ENCODE peak calls at places on chromosomes 11 and 22, in five cellular contexts. A is right cardiac atrium, S is right lobe of liver, W is aorta, O is A549. N is an unnamed sample. For H3K4me1, the result is how much of the 10 kb centered on the place peaks cover.

GRCh38 chr11:130715085-130715932 is 201.0 kb downstream of the SNX19 start:
- DNase-seq in S (no peak), W (no peak), A (no peak), O (no peak), N (no peak)

GRCh38 chr22:45376009-45376408 is 37.4 kb downstream of the SMC1B start:
- DNase-seq in S (no peak), W (no peak), O (no peak), A (no peak), N (no peak)

GRCh38 chr22:30575011-30575671 is 676 bp upstream of the GAL3ST1 start:
- DNase-seq in S (no peak), A (peak), O (no peak), W (peak), N (no peak)

GRCh38 chr11:87035976-87036583 is 1.7 kb upstream of the TMEM135 start:
- DNase-seq in O (no peak), S (no peak), A (peak), W (no peak), N (no peak)

GRCh38 chr11:15742626-15743243 is 613.6 kb downstream of the SOX6 start:
- DNase-seq in S (no peak), A (no peak), O (no peak), W (no peak), N (no peak)

GRCh38 chr22:17797721-17798559 is 23.7 kb upstream of the BID start:
- DNase-seq in O (no peak), S (no peak), W (no peak), A (no peak), N (no peak)

GRCh38 chr11:106875013-106875412 is 143.3 kb downstream of the GUCY1A2 start:
- DNase-seq in A (no peak), S (no peak), O (no peak), W (no peak), N (no peak)

GRCh38 chr11:14336507-14337503 is 22.2 kb downstream of the RRAS2 start:
- DNase-seq in O (peak), S (no peak), A (no peak), W (no peak), N (no peak)

GRCh38 chr22:37502342-37503182 is 16.4 kb upstream of the MFNG start:
- DNase-seq in W (no peak), O (peak), A (no peak), S (peak), N (no peak)

GRCh38 chr11:8318536-8318935 is 54.9 kb upstream of the LMO1 start:
- DNase-seq in S (no peak), A (no peak), O (no peak), W (peak), N (no peak)

GRCh38 chr22:48849963-48850657 is 977.6 kb downstream of the BRD1 start:
- DNase-seq in S (no peak), O (no peak), A (no peak), W (no peak), N (no peak)

GRCh38 chr11:100741866-100742625 is 55.0 kb downstream of the ARHGAP42 start:
- DNase-seq in O (no peak), W (no peak), A (no peak), S (no peak), N (no peak)

GRCh38 chr11:134636071-134636470 is 224.0 kb upstream of the B3GAT1 start:
- DNase-seq in A (no peak), O (no peak), W (no peak), S (no peak), N (no peak)

GRCh38 chr22:41286639-41287091 is 678 bp upstream of the RANGAP1 start:
- DNase-seq in S (peak), W (no peak), A (peak), O (peak), N (no peak)

GRCh38 chr11:26583550-26583949 is 11.5 kb upstream of the MUC15 start:
- DNase-seq in A (no peak), O (peak), W (no peak), S (no peak), N (no peak)

GRCh38 chr11:69948256-69949141 is 129.3 kb upstream of the FGF3 start:
- DNase-seq in S (no peak), O (peak), W (peak), A (peak), N (no peak)

GRCh38 chr11:61975638-61976419 is 8.4 kb upstream of the FTH1 start:
- DNase-seq in S (peak), O (no peak), A (no peak), W (peak), N (no peak)

GRCh38 chr11:61974766-61975631 is 7.6 kb upstream of the FTH1 start:
- DNase-seq in A (no peak), W (peak), S (peak), O (peak), N (no peak)

GRCh38 chr11:61972796-61973602 is 5.6 kb upstream of the FTH1 start:
- DNase-seq in S (peak), O (peak), A (no peak), W (peak), N (no peak)

GRCh38 chr11:61972112-61972795 is 4.8 kb upstream of the FTH1 start:
- DNase-seq in A (no peak), W (peak), S (peak), O (no peak), N (no peak)

GRCh38 chr11:61973603-61974162 is 6.2 kb upstream of the FTH1 start:
- DNase-seq in A (no peak), W (peak), S (peak), O (no peak), N (no peak)
- H3K4me1 ChIP-seq in A (under half), W (under half), S (under half), O (half or more), N (under half)

GRCh38 chr11:94132823-94133408 is 4.3 kb downstream of the PANX1 start:
- DNase-seq in A (no peak), W (no peak), O (no peak), S (no peak), N (no peak)
- H3K4me1 ChIP-seq in A (under half), W (under half), O (half or more), S (under half), N (half or more)

GRCh38 chr11:64776875-64777274 is 1.5 kb downstream of the SF1 start:
- DNase-seq in W (no peak), O (no peak), S (no peak), A (peak), N (no peak)
- H3K4me1 ChIP-seq in W (under half), O (under half), S (under half), A (under half), N (half or more)

DNA sequence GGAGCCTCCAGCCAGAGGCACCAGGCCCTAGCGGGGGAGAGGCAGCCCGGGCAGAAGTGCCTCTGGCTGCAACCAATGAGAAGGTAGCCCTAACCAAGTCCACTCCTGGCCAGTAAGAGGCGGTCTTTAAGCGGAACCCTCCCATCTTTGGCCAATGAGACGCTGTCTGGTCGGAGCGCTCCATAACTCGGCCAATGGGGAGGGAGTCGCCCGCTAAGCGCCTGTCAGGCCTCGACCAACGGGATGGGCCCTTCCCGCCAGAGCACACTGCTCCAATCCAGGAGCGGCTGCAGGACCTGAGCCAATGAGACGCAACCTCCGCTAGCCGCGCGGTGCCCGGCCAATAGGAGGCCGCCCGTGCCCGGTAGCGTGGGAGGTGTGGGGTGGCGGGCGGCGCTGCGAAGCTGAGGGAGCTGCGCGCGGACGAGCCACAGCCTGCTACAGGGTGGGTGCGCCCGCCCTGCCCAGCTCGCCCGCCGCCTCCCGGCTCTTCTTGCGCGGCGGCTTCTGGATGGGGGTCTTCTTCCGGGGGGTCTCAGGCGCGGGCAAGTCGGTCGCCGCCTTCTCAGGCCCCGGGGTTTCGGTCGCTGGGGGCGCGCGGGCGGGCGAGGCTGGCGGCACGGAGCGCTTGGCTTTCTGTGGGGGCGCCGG is 12.6 kb downstream of the SCARF2 start:
- DNase-seq in W (peak), A (no peak), O (peak), S (peak), N (no peak)
- H3K4me1 ChIP-seq in W (under half), A (under half), O (under half), S (under half), N (under half)

DNA sequence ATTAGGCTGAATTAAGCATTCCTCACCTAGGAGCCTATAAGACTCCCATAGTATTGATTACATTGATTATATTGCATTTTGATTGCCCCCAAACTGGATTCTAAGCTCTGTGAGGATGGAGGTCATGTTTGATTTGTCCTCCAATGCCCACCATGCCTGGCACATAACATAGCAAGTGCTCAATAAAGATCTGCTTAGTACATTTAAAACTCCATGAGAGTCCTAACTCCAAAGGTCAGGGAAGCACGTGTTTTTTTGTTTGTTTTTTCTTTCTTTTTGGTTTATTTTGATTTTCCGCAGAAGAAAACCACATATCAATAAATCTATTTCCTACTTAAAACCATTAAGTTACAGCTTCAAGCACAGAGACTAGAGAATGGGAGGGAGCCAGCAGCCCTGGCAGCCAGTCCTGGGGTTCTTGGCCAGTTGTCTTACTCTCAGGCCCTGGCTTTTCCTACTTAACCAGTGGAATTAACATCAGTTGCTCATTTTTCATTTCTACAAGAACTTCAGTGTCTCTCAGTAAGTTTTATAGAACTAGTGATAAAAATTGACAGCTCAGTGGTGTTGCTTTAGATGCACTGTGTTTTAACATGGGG is 429.9 kb upstream of the CCDC90B start:
- DNase-seq in W (no peak), A (no peak), S (no peak), O (no peak), N (no peak)
- H3K4me1 ChIP-seq in W (under half), A (under half), S (under half), O (under half), N (under half)

DNA sequence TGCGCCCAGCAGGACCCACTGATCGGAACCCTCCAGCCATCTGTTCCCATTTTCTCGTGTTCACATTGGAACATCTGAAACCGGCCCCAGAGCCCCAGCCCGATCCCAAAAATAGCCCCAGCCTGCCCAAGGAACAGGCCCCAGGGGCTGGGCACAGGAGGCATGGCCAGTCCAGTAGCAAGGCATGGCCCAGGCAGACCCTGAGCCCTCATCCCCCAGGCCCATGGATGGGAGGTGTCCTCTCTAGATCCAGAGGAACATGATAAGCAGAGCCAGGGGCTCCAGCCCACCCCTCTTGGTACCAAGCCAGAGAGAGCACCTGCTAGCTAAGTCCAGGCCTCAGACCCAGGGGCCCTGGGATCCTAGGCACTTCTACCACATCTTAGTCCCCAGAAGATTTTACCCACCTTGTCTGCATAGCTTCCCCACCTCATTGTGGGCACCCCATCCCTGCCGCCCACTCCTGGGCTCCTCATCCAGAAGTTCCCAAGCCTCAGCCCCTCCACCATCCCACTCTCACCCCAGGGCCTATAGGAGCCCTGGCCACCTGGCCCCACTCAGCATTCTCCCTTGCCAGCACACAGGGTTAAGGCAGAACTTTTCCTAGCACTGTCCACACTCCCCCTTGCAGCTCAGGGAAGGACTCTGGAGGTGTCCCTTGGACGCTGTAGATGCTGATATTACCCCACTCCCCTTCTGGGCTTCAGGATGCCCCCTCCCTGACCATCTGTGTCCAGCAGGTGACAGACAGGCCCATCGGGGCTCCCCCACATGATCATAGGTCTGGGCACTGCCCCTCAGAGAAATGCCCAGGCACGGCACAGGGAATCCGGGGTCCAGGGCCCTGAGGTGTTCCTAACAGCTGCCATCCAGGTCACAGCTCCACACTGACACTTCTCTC is 9.5 kb downstream of the BCL9L start:
- DNase-seq in A (peak), O (peak), W (no peak), S (no peak), N (no peak)
- H3K4me1 ChIP-seq in A (half or more), O (half or more), W (under half), S (under half), N (half or more)

GRCh38 chr22:39148727-39149535 is 3.5 kb downstream of the CBX7 start:
- DNase-seq in O (no peak), A (peak), S (no peak), W (peak), N (peak)

GRCh38 chr22:39147335-39148023 is 5.0 kb downstream of the CBX7 start:
- DNase-seq in S (no peak), O (no peak), A (no peak), W (no peak), N (no peak)

GRCh38 chr22:39144101-39144815 is 8.2 kb downstream of the CBX7 start:
- DNase-seq in A (no peak), W (peak), S (no peak), O (no peak), N (peak)

GRCh38 chr22:39148024-39148726 is 4.3 kb downstream of the CBX7 start:
- DNase-seq in W (no peak), S (no peak), A (no peak), O (no peak), N (no peak)

GRCh38 chr22:39146256-39147101 is 6.0 kb downstream of the CBX7 start:
- DNase-seq in O (no peak), A (no peak), S (no peak), W (no peak), N (no peak)
- H3K4me1 ChIP-seq in O (under half), A (under half), S (under half), W (under half), N (half or more)

DNA sequence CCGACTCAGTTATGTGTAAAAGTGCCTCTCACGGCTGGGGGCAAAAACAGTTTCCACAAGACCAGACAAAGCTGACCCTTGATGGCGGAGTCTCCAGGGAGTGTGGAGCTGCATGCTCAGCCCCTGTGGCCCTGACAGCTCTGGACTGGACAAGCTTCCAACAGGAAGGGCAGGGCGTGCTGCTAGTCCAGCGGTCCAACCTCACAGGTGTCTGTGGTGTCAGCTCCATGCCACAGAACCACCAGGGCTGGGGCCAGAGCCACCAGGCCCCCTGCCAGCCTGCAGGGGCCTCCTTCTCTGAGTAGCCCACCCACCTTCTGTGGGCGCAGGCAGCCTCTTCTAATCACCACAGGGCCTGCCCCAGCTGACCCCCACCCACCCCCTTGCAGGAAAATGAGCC is 149.7 kb downstream of the CRYBB2 start:
- DNase-seq in W (no peak), A (no peak), S (no peak), O (no peak), N (no peak)
- H3K4me1 ChIP-seq in W (under half), A (under half), S (under half), O (under half), N (under half)

N was measured in CD4-positive, alpha-beta memory T cell.